ENCODE peak calls at places on chromosomes 2 and 18, in five cellular contexts. E is Daoy; B is CD4-positive, alpha-beta memory T cell; P is substantia nigra; F is occipital lobe. X is an unnamed sample.
A peak's percentile ranks its signal among the peaks of the same experiment; 100 is the strongest.

GRCh38 chr2:241272298-241272721 is 43.2 kb downstream of the HDLBP start:
- DNase-seq in P (no peak), E (peak; percentile 30), B (no peak), F (no peak), X (no peak)

GRCh38 chr2:113851640-113852039 is 38.2 kb upstream of the ACTR3 start:
- DNase-seq in E (peak; percentile 35), F (no peak), B (no peak), P (no peak), X (no peak)

GRCh38 chr2:29010946-29011649 is 30.0 kb downstream of the TOGARAM2 start:
- DNase-seq in B (peak; percentile 59), E (peak; percentile 41), P (no peak), F (no peak), X (peak; percentile 70)

GRCh38 chr2:99840831-99841230 is 301.6 kb downstream of the AFF3 start:
- DNase-seq in E (no peak), B (no peak), F (no peak), P (no peak), X (no peak)

GRCh38 chr2:236089271-236090026 is 78.7 kb downstream of the GBX2 start:
- DNase-seq in E (no peak), P (no peak), B (no peak), F (no peak), X (no peak)

GRCh38 chr2:62404948-62405347 is 101.0 kb downstream of the TMEM17 start:
- DNase-seq in B (no peak), F (no peak), P (no peak), E (no peak), X (no peak)

GRCh38 chr18:44851806-44852205 is 171.1 kb downstream of the SETBP1 start:
- DNase-seq in B (no peak), P (no peak), E (no peak), F (no peak), X (no peak)

GRCh38 chr2:188146888-188147287 is 144.8 kb upstream of the GULP1 start:
- DNase-seq in E (no peak), P (no peak), B (no peak), F (no peak), X (no peak)

GRCh38 chr2:43149482-43150107 is 76.8 kb downstream of the ZFP36L2 start:
- DNase-seq in E (no peak), F (peak; percentile 32), B (no peak), P (no peak), X (peak; percentile 40)